ENCODE peak calls at places on chromosomes 6 and 20, in five cellular contexts. I is hepatocyte, U is fibroblast of lung, S is A673, X is neural progenitor cell. T is an unnamed sample.

GRCh38 chr6:34546551-34547321 is 9.4 kb downstream of the SPDEF start:
- DNase-seq in I (peak; percentile 42), U (no peak), S (peak; percentile 17), X (no peak), T (no peak)

GRCh38 chr20:60964911-60965310 is 287.1 kb upstream of the CDH4 start:
- DNase-seq in I (no peak), U (no peak), S (no peak), X (no peak), T (no peak)

GRCh38 chr6:19838442-19839236 is 1.5 kb downstream of the ID4 start:
- DNase-seq in I (peak; percentile 75), U (peak; percentile 12), S (no peak), X (peak; percentile 70), T (no peak)

GRCh38 chr6:35419961-35420360 is 32.2 kb upstream of the FANCE start:
- DNase-seq in I (no peak), U (no peak), S (no peak), X (no peak), T (no peak)

GRCh38 chr20:11379257-11380011 is 538.3 kb upstream of the BTBD3 start:
- DNase-seq in I (peak; percentile 78), U (no peak), S (peak; percentile 94), X (peak; percentile 87), T (no peak)

GRCh38 chr6:24788031-24788665 is 10.6 kb downstream of the ARMH2 start:
- DNase-seq in I (no peak), U (no peak), S (no peak), X (no peak), T (no peak)

GRCh38 chr20:3765171-3765887 is 2.2 kb downstream of the ADISSP start:
- DNase-seq in I (no peak), U (no peak), S (no peak), X (no peak), T (no peak)

GRCh38 chr20:51457281-51457932 is 85.1 kb downstream of the NFATC2 start:
- DNase-seq in I (peak; percentile 70), U (peak; percentile 76), S (peak; percentile 25), X (peak; percentile 20), T (no peak)

GRCh38 chr20:3808141-3808479 is 12.0 kb downstream of the CDC25B start:
- DNase-seq in I (peak; percentile 89), U (peak; percentile 98), S (peak; percentile 62), X (no peak), T (no peak)

GRCh38 chr6:71250050-71250689 is 38.4 kb upstream of the OGFRL1 start:
- DNase-seq in I (no peak), U (peak; percentile 77), S (peak; percentile 91), X (no peak), T (no peak)

GRCh38 chr6:143055213-143055612 is 5.5 kb upstream of the AIG1 start:
- DNase-seq in I (no peak), U (no peak), S (no peak), X (no peak), T (no peak)

GRCh38 chr6:81003156-81003555 is 749.3 kb downstream of the TENT5A start:
- DNase-seq in I (no peak), U (no peak), S (no peak), X (no peak), T (no peak)

GRCh38 chr20:10978019-10978702 is 304.4 kb upstream of the JAG1 start:
- DNase-seq in I (no peak), U (no peak), S (no peak), X (no peak), T (no peak)

GRCh38 chr6:100462396-100462795 is 2.3 kb downstream of the SIM1 start:
- DNase-seq in I (no peak), U (no peak), S (no peak), X (no peak), T (no peak)

GRCh38 chr20:539848-540247 is 3.7 kb downstream of the CSNK2A1 start:
- DNase-seq in I (peak; percentile 79), U (peak; percentile 41), S (no peak), X (no peak), T (no peak)

GRCh38 chr6:21595265-21595950 is 1.9 kb downstream of the SOX4 start:
- DNase-seq in I (peak; percentile 44), U (no peak), S (peak; percentile 45), X (peak; percentile 41), T (peak; percentile 39)

GRCh38 chr6:148534871-148535270 is 192.2 kb downstream of the SASH1 start:
- DNase-seq in I (no peak), U (no peak), S (no peak), X (no peak), T (no peak)

GRCh38 chr6:110048221-110048875 is 70.2 kb downstream of the GPR6 start:
- DNase-seq in I (no peak), U (no peak), S (peak; percentile 12), X (no peak), T (no peak)

GRCh38 chr6:68226460-68226859 is 408.6 kb upstream of the ADGRB3 start:
- DNase-seq in I (no peak), U (peak; percentile 17), S (peak; percentile 64), X (peak; percentile 26), T (no peak)

GRCh38 chr20:51563597-51564332 is 21.2 kb upstream of the NFATC2 start:
- DNase-seq in I (peak; percentile 87), U (peak; percentile 88), S (peak; percentile 79), X (peak; percentile 67), T (no peak)

GRCh38 chr6:135497412-135498177 is at the start of gene AHI1:
- DNase-seq in I (peak; percentile 98), U (peak; percentile 94), S (peak; percentile 92), X (peak; percentile 99), T (peak; percentile 95)

GRCh38 chr6:52731719-52732118 is 31.6 kb downstream of the GSTA2 start:
- DNase-seq in I (no peak), U (no peak), S (peak; percentile 22), X (peak; percentile 33), T (no peak)

GRCh38 chr6:112155900-112156299 is 68.5 kb downstream of the FAM229B start:
- DNase-seq in I (no peak), U (peak; percentile 9), S (no peak), X (no peak), T (no peak)

GRCh38 chr20:871948-872347 is 38.4 kb downstream of the FAM110A start:
- DNase-seq in I (no peak), U (no peak), S (no peak), X (no peak), T (no peak)

GRCh38 chr6:35417979-35418661 is 34.0 kb upstream of the FANCE start:
- DNase-seq in I (no peak), U (no peak), S (no peak), X (no peak), T (no peak)

GRCh38 chr6:155755452-155755851 is 299.8 kb upstream of the NOX3 start:
- DNase-seq in I (no peak), U (peak; percentile 7), S (no peak), X (no peak), T (no peak)

GRCh38 chr6:118283759-118284158 is 264.3 kb upstream of the PLN start:
- DNase-seq in I (peak; percentile 81), U (peak; percentile 79), S (peak; percentile 70), X (peak; percentile 70), T (peak; percentile 52)

GRCh38 chr6:167397712-167398111 is 72.8 kb downstream of the TTLL2 start:
- DNase-seq in I (no peak), U (no peak), S (no peak), X (no peak), T (no peak)

GRCh38 chr20:35773154-35773751 is 1.4 kb downstream of the PHF20 start:
- DNase-seq in I (peak; percentile 48), U (no peak), S (no peak), X (peak; percentile 13), T (peak; percentile 45)

GRCh38 chr6:81909981-81910910 is 157.8 kb upstream of the TENT5A start:
- DNase-seq in I (no peak), U (peak; percentile 26), S (no peak), X (no peak), T (no peak)

GRCh38 chr20:58853976-58854637 is 1.6 kb downstream of the GNAS start:
- DNase-seq in I (no peak), U (no peak), S (no peak), X (peak; percentile 41), T (no peak)

GRCh38 chr20:22341508-22341907 is 242.9 kb downstream of the FOXA2 start:
- DNase-seq in I (no peak), U (peak; percentile 6), S (no peak), X (no peak), T (no peak)

GRCh38 chr6:85124472-85125428 is 325.1 kb upstream of the NT5E start:
- DNase-seq in I (no peak), U (peak; percentile 79), S (peak; percentile 41), X (no peak), T (no peak)

GRCh38 chr6:116969211-116969863 is 92.3 kb downstream of the RFX6 start:
- DNase-seq in I (peak; percentile 82), U (peak; percentile 63), S (peak; percentile 65), X (peak; percentile 64), T (peak; percentile 60)

GRCh38 chr20:25083773-25084615 is 2.1 kb upstream of the VSX1 start:
- DNase-seq in I (peak; percentile 51), U (no peak), S (no peak), X (peak; percentile 76), T (no peak)
- TF ChIP-seq EZH2 in I (peak; percentile 60), U (peak; percentile 73), S (peak; percentile 4), X (peak; percentile 73), T (no peak)

GRCh38 chr20:48828734-48829460 is 1.1 kb upstream of the PREX1 start:
- DNase-seq in I (no peak), U (no peak), S (peak; percentile 94), X (no peak), T (no peak)
- TF ChIP-seq EZH2 in I (no peak), U (no peak), S (no peak), X (peak; percentile 63), T (no peak)

GRCh38 chr20:20366896-20367680 is 816 bp upstream of the INSM1 start:
- DNase-seq in I (no peak), U (no peak), S (peak; percentile 29), X (peak; percentile 73), T (no peak)
- TF ChIP-seq EZH2 in I (peak; percentile 96), U (peak; percentile 92), S (peak; percentile 96), X (peak; percentile 81), T (no peak)

GRCh38 chr20:63471002-63471718 is 1.3 kb downstream of the KCNQ2 start:
- DNase-seq in I (no peak), U (no peak), S (no peak), X (peak; percentile 55), T (no peak)
- TF ChIP-seq EZH2 in I (peak; percentile 91), U (peak; percentile 25), S (no peak), X (no peak), T (no peak)

GRCh38 chr6:159134701-159135364 is 34.4 kb upstream of the FNDC1 start:
- DNase-seq in I (peak; percentile 78), U (peak; percentile 62), S (peak; percentile 75), X (peak; percentile 76), T (peak; percentile 48)
- TF ChIP-seq EZH2 in I (no peak), U (no peak), S (no peak), X (no peak), T (no peak)